ENCODE peak calls at places on chromosomes 5 and 9, in seven cellular contexts. One of them, this sample, is unnamed.

GRCh38 chr5:87383216-87383615 is 29.5 kb downstream of the CCNH start:
- DNase-seq in T-helper 2 cell: no peak
- DNase-seq in T-helper 1 cell: no peak
- DNase-seq in GM04504: no peak
- DNase-seq in Calu3: no peak
- DNase-seq in stimulated activated CD4-positive, alpha-beta T cell treated with anti-CD3 and anti-CD28 coated beads, Interleukin-1b, Interleukin-23, amount 100 ng/mL, for 4 hours: no peak
- DNase-seq in epithelial cell of proximal tubule: no peak
- DNase-seq in this sample: no peak

GRCh38 chr5:178624626-178625546 is 2.0 kb downstream of the CLK4 start:
- DNase-seq in T-helper 2 cell: no peak
- DNase-seq in stimulated activated CD4-positive, alpha-beta T cell treated with anti-CD3 and anti-CD28 coated beads, Interleukin-1b, Interleukin-23, amount 100 ng/mL, for 4 hours: no peak
- DNase-seq in T-helper 1 cell: no peak
- DNase-seq in epithelial cell of proximal tubule: no peak
- DNase-seq in Calu3: no peak
- DNase-seq in GM04504: peak
- DNase-seq in this sample: no peak

GRCh38 chr9:79583957-79584654 is 12.3 kb downstream of the TLE4 start:
- DNase-seq in stimulated activated CD4-positive, alpha-beta T cell treated with anti-CD3 and anti-CD28 coated beads, Interleukin-1b, Interleukin-23, amount 100 ng/mL, for 4 hours: no peak
- DNase-seq in T-helper 1 cell: no peak
- DNase-seq in GM04504: no peak
- DNase-seq in Calu3: no peak
- DNase-seq in T-helper 2 cell: no peak
- DNase-seq in epithelial cell of proximal tubule: no peak
- DNase-seq in this sample: peak

GRCh38 chr5:56534102-56534501 is 281.2 kb upstream of the MAP3K1 start:
- DNase-seq in stimulated activated CD4-positive, alpha-beta T cell treated with anti-CD3 and anti-CD28 coated beads, Interleukin-1b, Interleukin-23, amount 100 ng/mL, for 4 hours: no peak
- DNase-seq in GM04504: no peak
- DNase-seq in epithelial cell of proximal tubule: peak
- DNase-seq in Calu3: peak
- DNase-seq in T-helper 2 cell: no peak
- DNase-seq in T-helper 1 cell: no peak
- DNase-seq in this sample: peak

GRCh38 chr5:54644226-54644625 is 126.7 kb downstream of the SNX18 start:
- DNase-seq in Calu3: peak
- DNase-seq in epithelial cell of proximal tubule: peak
- DNase-seq in T-helper 1 cell: no peak
- DNase-seq in GM04504: no peak
- DNase-seq in T-helper 2 cell: no peak
- DNase-seq in stimulated activated CD4-positive, alpha-beta T cell treated with anti-CD3 and anti-CD28 coated beads, Interleukin-1b, Interleukin-23, amount 100 ng/mL, for 4 hours: no peak
- DNase-seq in this sample: no peak

GRCh38 chr5:122498163-122498562 is 186.1 kb downstream of the SNCAIP start:
- DNase-seq in T-helper 2 cell: no peak
- DNase-seq in Calu3: no peak
- DNase-seq in T-helper 1 cell: no peak
- DNase-seq in stimulated activated CD4-positive, alpha-beta T cell treated with anti-CD3 and anti-CD28 coated beads, Interleukin-1b, Interleukin-23, amount 100 ng/mL, for 4 hours: no peak
- DNase-seq in GM04504: no peak
- DNase-seq in epithelial cell of proximal tubule: no peak
- DNase-seq in this sample: peak

GRCh38 chr5:172618574-172619365 is 22.3 kb upstream of the NEURL1B start:
- DNase-seq in T-helper 2 cell: no peak
- DNase-seq in GM04504: no peak
- DNase-seq in stimulated activated CD4-positive, alpha-beta T cell treated with anti-CD3 and anti-CD28 coated beads, Interleukin-1b, Interleukin-23, amount 100 ng/mL, for 4 hours: no peak
- DNase-seq in Calu3: no peak
- DNase-seq in epithelial cell of proximal tubule: no peak
- DNase-seq in T-helper 1 cell: no peak
- DNase-seq in this sample: no peak

GRCh38 chr9:20620658-20621552 is 1.4 kb downstream of the MLLT3 start:
- DNase-seq in Calu3: peak
- DNase-seq in T-helper 2 cell: peak
- DNase-seq in T-helper 1 cell: peak
- DNase-seq in stimulated activated CD4-positive, alpha-beta T cell treated with anti-CD3 and anti-CD28 coated beads, Interleukin-1b, Interleukin-23, amount 100 ng/mL, for 4 hours: peak
- DNase-seq in GM04504: no peak
- DNase-seq in epithelial cell of proximal tubule: no peak
- DNase-seq in this sample: peak

GRCh38 chr5:27815061-27815460 is 776.7 kb upstream of the CDH9 start:
- DNase-seq in stimulated activated CD4-positive, alpha-beta T cell treated with anti-CD3 and anti-CD28 coated beads, Interleukin-1b, Interleukin-23, amount 100 ng/mL, for 4 hours: no peak
- DNase-seq in epithelial cell of proximal tubule: no peak
- DNase-seq in T-helper 2 cell: no peak
- DNase-seq in GM04504: no peak
- DNase-seq in Calu3: no peak
- DNase-seq in T-helper 1 cell: no peak
- DNase-seq in this sample: no peak

GRCh38 chr5:171226096-171226495 is 83.0 kb upstream of the TLX3 start:
- DNase-seq in T-helper 1 cell: no peak
- DNase-seq in stimulated activated CD4-positive, alpha-beta T cell treated with anti-CD3 and anti-CD28 coated beads, Interleukin-1b, Interleukin-23, amount 100 ng/mL, for 4 hours: no peak
- DNase-seq in GM04504: no peak
- DNase-seq in T-helper 2 cell: no peak
- DNase-seq in epithelial cell of proximal tubule: no peak
- DNase-seq in Calu3: no peak
- DNase-seq in this sample: no peak

GRCh38 chr5:177429248-177430045 is 3.0 kb downstream of the GRK6 start:
- DNase-seq in stimulated activated CD4-positive, alpha-beta T cell treated with anti-CD3 and anti-CD28 coated beads, Interleukin-1b, Interleukin-23, amount 100 ng/mL, for 4 hours: peak
- DNase-seq in T-helper 1 cell: peak
- DNase-seq in T-helper 2 cell: peak
- DNase-seq in epithelial cell of proximal tubule: no peak
- DNase-seq in GM04504: no peak
- DNase-seq in Calu3: no peak
- DNase-seq in this sample: peak

GRCh38 chr9:35158501-35159280 is 3.1 kb upstream of the UNC13B start:
- DNase-seq in stimulated activated CD4-positive, alpha-beta T cell treated with anti-CD3 and anti-CD28 coated beads, Interleukin-1b, Interleukin-23, amount 100 ng/mL, for 4 hours: no peak
- DNase-seq in Calu3: no peak
- DNase-seq in T-helper 1 cell: no peak
- DNase-seq in epithelial cell of proximal tubule: no peak
- DNase-seq in GM04504: no peak
- DNase-seq in T-helper 2 cell: no peak
- DNase-seq in this sample: no peak

GRCh38 chr5:73284196-73284795 is 111.3 kb downstream of the TMEM174 start:
- DNase-seq in T-helper 2 cell: no peak
- DNase-seq in epithelial cell of proximal tubule: no peak
- DNase-seq in stimulated activated CD4-positive, alpha-beta T cell treated with anti-CD3 and anti-CD28 coated beads, Interleukin-1b, Interleukin-23, amount 100 ng/mL, for 4 hours: no peak
- DNase-seq in T-helper 1 cell: no peak
- DNase-seq in Calu3: no peak
- DNase-seq in GM04504: no peak
- DNase-seq in this sample: no peak

GRCh38 chr5:72209515-72210115 is 102.3 kb downstream of the MAP1B start:
- DNase-seq in T-helper 1 cell: no peak
- DNase-seq in stimulated activated CD4-positive, alpha-beta T cell treated with anti-CD3 and anti-CD28 coated beads, Interleukin-1b, Interleukin-23, amount 100 ng/mL, for 4 hours: no peak
- DNase-seq in Calu3: no peak
- DNase-seq in GM04504: peak
- DNase-seq in epithelial cell of proximal tubule: no peak
- DNase-seq in T-helper 2 cell: no peak
- DNase-seq in this sample: no peak

GRCh38 chr5:171956870-171957501 is 49.5 kb downstream of the FBXW11 start:
- DNase-seq in Calu3: no peak
- DNase-seq in T-helper 2 cell: no peak
- DNase-seq in T-helper 1 cell: no peak
- DNase-seq in epithelial cell of proximal tubule: no peak
- DNase-seq in GM04504: no peak
- DNase-seq in stimulated activated CD4-positive, alpha-beta T cell treated with anti-CD3 and anti-CD28 coated beads, Interleukin-1b, Interleukin-23, amount 100 ng/mL, for 4 hours: no peak
- DNase-seq in this sample: no peak

GRCh38 chr9:1184146-1184545 is 134.0 kb downstream of the DMRT2 start:
- DNase-seq in stimulated activated CD4-positive, alpha-beta T cell treated with anti-CD3 and anti-CD28 coated beads, Interleukin-1b, Interleukin-23, amount 100 ng/mL, for 4 hours: no peak
- DNase-seq in T-helper 2 cell: no peak
- DNase-seq in Calu3: no peak
- DNase-seq in T-helper 1 cell: no peak
- DNase-seq in GM04504: peak
- DNase-seq in epithelial cell of proximal tubule: no peak
- DNase-seq in this sample: no peak

GRCh38 chr5:67015577-67016290 is 180.9 kb downstream of the CD180 start:
- DNase-seq in epithelial cell of proximal tubule: no peak
- DNase-seq in T-helper 2 cell: no peak
- DNase-seq in GM04504: no peak
- DNase-seq in Calu3: no peak
- DNase-seq in stimulated activated CD4-positive, alpha-beta T cell treated with anti-CD3 and anti-CD28 coated beads, Interleukin-1b, Interleukin-23, amount 100 ng/mL, for 4 hours: no peak
- DNase-seq in T-helper 1 cell: no peak
- DNase-seq in this sample: peak

GRCh38 chr9:111036946-111037743 is 1.1 kb downstream of the LPAR1 start:
- DNase-seq in T-helper 2 cell: no peak
- DNase-seq in epithelial cell of proximal tubule: peak
- DNase-seq in stimulated activated CD4-positive, alpha-beta T cell treated with anti-CD3 and anti-CD28 coated beads, Interleukin-1b, Interleukin-23, amount 100 ng/mL, for 4 hours: no peak
- DNase-seq in GM04504: no peak
- DNase-seq in T-helper 1 cell: no peak
- DNase-seq in Calu3: no peak
- DNase-seq in this sample: peak

This sample was measured in small intestine.